ENCODE peak calls at places on chromosomes 12 and 14, in four cellular contexts. G is OCI-LY7, O is BJ, I is transverse colon. F is an unnamed sample.

GRCh38 chr12:14935031-14935430 is 3.3 kb downstream of the ERP27 start:
- DNase-seq in I (no peak), G (no peak), O (no peak), F (no peak)

GRCh38 chr12:87127272-87127671 is 871.1 kb upstream of the MGAT4C start:
- DNase-seq in G (no peak), O (no peak), I (no peak), F (no peak)

GRCh38 chr12:127214196-127214595 is 1052.8 kb upstream of the TMEM132C start:
- DNase-seq in I (no peak), O (no peak), G (no peak), F (no peak)

GRCh38 chr14:95133282-95133681 is 24.0 kb downstream of the DICER1 start:
- DNase-seq in I (no peak), O (no peak), G (no peak), F (no peak)

GRCh38 chr12:12537421-12537820 is 25.2 kb downstream of the DUSP16 start:
- DNase-seq in O (no peak), I (no peak), G (no peak), F (no peak)

GRCh38 chr12:50246873-50247612 is 36.3 kb downstream of the LIMA1 start:
- DNase-seq in O (peak; percentile 99), G (no peak), I (peak; percentile 88), F (peak; percentile 98)

GRCh38 chr12:55930771-55931316 is at the start of gene DGKA:
- DNase-seq in G (peak; percentile 83), I (peak; percentile 73), O (no peak), F (no peak)

GRCh38 chr12:3538691-3539030 is 47.7 kb downstream of the PRMT8 start:
- DNase-seq in I (no peak), O (no peak), G (no peak), F (no peak)

GRCh38 chr12:108235231-108235959 is 103.7 kb downstream of the CMKLR1 start:
- DNase-seq in I (no peak), G (no peak), O (no peak), F (no peak)

GRCh38 chr12:85325452-85325851 is 45.4 kb downstream of the ALX1 start:
- DNase-seq in O (no peak), I (no peak), G (no peak), F (no peak)

GRCh38 chr14:30194769-30195168 is 267.1 kb upstream of the PRKD1 start:
- DNase-seq in I (no peak), G (no peak), O (peak; percentile 80), F (no peak)

GRCh38 chr12:132596016-132596415 is 14.4 kb downstream of the LRCOL1 start:
- DNase-seq in I (no peak), G (no peak), O (no peak), F (no peak)

GRCh38 chr12:106223485-106224391 is 24.1 kb downstream of the CKAP4 start:
- DNase-seq in G (peak; percentile 69), I (peak; percentile 77), O (no peak), F (no peak)

GRCh38 chr14:37047996-37048395 is 124.4 kb downstream of the SLC25A21 start:
- DNase-seq in O (no peak), I (no peak), G (no peak), F (no peak)
- H3K4me3 ChIP-seq in O (no peak overlapping the region), I (no peak overlapping the region), G (no peak overlapping the region), F (no peak overlapping the region)

DNA sequence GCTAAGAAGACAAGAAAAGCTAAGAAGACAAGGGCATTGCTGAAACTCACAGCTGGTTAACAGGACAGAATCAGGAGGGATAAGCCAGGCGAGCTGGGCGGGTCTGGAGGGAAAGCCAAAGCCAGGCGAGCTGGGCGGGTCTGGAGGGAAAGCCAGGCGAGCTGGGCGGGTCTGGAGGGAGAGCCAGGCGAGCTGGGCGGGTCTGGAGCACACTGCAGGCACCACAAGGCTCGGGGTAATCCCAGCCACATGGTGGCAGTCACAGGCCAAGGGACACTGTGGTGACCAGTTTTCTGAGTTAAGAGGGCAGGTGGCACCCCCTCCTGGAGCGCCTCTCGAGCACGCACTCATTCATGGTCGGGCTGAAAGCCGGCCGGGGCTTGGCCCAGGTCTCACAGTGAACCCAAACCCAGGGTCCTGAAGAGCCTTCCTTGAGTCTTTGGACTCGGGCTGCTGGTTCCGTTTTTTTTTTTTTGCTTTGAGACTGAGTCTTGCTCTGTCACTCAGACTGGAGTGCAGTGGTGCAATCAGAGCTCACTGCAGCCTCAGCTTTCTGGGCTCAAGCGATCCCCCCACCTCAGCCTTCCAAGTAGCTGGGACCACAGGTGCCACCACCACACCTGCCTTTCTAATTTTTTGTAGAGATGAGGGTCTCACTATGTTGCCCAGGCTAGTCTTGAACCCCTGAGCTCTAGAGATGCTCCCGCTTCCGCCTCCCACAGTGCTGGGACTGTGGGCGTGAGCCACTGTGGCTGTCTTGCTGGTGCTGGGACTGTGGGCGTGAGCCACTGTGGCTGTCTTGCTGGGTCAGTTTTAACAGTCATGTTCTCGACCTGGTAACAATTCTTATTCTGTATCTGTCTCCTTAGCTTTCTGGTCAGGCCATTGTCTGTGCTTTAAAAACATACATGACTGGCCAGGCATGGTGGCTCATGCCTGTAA is 40.2 kb downstream of the HSP90AA1 start:
- DNase-seq in O (no peak), G (peak; percentile 45), I (peak; percentile 90), F (no peak)
- TF ChIP-seq CTCF in O (peak; percentile 38), G (peak; percentile 58), I (peak; percentile 50), F (peak; percentile 28)

GRCh38 chr14:60642270-60642789 is 6.9 kb downstream of the SIX1 start:
- DNase-seq in I (no peak), G (no peak), O (no peak), F (no peak)

GRCh38 chr14:60642790-60643397 is 6.4 kb downstream of the SIX1 start:
- DNase-seq in O (no peak), G (no peak), I (no peak), F (no peak)

GRCh38 chr14:60645191-60645590 is 4.1 kb downstream of the SIX1 start:
- DNase-seq in O (no peak), I (no peak), G (no peak), F (no peak)

GRCh38 chr14:60641722-60642269 is 7.5 kb downstream of the SIX1 start:
- DNase-seq in G (no peak), I (no peak), O (no peak), F (no peak)

DNA sequence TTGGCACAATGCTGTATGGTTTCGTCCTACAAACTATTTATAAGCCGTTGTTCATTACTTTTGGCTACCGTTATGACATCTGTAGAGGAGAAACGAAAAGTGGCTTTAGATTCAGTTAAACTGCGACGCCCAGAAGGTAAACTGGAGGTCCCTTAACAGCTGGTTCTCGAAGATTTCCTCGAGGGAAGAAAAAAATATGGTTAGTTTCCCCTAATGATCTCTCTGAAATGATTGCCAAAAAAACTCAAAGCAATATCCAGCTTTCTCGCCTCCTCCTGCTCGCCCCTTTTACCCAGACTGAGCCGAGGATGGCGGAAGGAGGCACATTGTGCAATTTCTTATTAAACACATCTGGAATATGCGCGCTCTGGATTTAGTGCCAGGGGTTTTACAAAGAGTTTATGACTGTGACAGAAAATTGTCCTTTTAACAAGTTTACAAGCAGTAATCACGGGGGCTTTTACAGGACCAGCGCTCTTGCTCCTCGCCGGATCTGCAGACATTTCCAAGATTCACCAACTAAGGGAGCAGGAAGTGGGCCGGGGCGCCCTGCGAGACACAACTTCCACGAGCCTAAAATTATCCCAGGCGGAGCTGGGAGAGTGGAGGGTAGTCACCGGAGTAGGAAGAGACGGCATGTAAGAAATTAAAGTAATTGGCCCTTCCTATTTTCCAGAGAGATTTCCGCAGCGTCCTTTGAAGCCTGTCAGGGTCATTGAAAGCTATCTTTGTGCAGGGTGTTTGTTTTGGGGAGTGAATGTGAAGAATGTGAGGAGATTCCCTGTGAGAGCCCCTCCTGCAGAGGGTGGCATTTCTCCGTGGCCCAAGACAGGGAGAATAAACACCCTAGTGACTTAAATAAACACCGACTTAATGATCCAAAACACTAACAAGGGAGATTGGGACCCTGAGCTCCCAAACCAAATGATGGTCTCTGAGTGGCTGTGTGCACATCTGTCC is 5.6 kb downstream of the SIX1 start:
- DNase-seq in O (no peak), G (no peak), I (no peak), F (no peak)
- H3K4me3 ChIP-seq in O (no peak overlapping the region), G (no peak overlapping the region), I (no peak overlapping the region), F (no peak overlapping the region)

DNA sequence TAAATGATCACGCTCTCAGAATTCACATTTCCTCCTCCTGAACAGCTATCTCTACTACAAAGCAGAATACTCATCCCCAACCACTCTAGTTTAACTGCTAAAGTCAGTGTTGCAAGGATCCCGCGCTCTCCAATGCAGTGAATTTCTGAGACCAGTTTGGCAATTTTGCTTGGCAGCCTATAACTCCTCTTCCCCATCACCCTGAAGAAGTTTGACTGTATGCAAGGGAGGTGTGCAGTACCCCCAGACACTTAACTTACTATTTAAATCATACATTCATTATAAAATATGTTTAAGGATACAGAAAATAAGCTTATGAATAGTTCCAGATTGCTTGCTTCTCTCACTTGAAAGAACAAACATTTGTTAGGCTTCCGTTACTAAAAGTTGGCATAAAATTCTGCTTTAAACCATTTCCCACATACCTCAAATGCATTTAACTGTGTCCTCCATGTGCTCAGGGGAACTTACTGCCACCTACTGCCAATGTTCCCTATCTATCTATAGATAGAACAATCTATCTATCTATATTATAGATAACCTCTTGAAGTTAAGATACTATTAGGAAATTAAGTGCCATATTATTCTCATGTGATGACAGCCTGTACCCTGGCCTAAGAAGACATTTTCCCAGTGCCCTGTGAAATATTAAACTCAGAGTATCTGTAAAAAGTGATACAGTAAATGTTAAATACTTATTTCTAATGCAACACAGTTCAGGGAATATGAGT is 2.4 kb downstream of the LGR5 start:
- DNase-seq in I (no peak), O (no peak), G (no peak), F (no peak)
- TF ChIP-seq CTCF in I (no peak), O (no peak), G (no peak), F (peak; percentile 35)

DNA sequence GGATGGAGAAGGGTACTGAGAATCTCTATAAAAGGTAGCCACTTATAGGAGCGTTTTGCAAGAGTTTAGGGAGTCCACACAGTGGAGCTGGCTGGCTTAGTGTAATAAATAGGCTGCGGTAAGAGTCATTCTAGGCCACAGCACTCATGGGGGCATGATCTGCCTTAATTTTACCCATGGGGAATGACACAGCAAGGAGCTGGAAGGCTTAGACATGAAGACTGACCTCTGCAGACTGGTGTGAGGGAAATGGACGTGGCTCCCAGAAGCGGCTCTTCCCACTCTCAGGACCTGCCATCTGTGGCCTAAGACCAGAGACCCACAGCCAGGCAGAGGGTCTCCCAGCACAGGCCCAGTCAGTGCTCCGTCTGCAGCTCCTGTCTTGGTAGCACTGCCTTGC is 173.3 kb downstream of the PPM1H start:
- DNase-seq in I (no peak), O (no peak), G (no peak), F (no peak)
- H3K4me3 ChIP-seq in I (no peak overlapping the region), O (no peak overlapping the region), G (no peak overlapping the region), F (no peak overlapping the region)

DNA sequence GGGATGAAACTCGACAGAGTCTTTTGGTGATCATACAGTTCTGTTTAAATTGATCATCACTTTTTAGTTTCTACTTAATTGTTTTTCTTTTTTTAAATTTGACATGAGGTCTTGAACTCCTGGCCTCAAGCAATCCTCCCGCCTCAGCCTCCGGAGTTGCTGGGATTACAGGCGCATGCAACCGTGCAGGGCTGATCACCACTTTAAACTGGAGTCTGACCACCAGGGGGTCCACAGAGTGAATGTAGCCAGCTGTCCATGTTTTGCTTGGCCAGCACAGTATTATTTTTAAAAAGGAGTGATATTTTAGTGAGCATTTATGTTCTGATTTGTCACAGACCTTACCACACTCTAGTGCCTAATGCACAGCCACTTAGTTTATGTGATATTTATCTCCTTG is 10.7 kb downstream of the DAAM1 start:
- DNase-seq in O (no peak), I (no peak), G (no peak), F (no peak)
- TF ChIP-seq CTCF in O (no peak), I (no peak), G (peak; percentile 39), F (peak; percentile 13)

F was measured in epithelial cell of proximal tubule.